ENCODE peak calls at places on chromosomes 6 and 20, in five cellular contexts. One of them, this sample, is unnamed.

GRCh38 chr6:154232013-154232920 is 124.3 kb downstream of the IPCEF1 start:
- DNase-seq in IMR-90: peak
- DNase-seq in psoas muscle: no peak
- DNase-seq in cardiac muscle cell: no peak
- DNase-seq in RPMI7951: peak
- DNase-seq in this sample: no peak

GRCh38 chr20:13223731-13224130 is 2.7 kb downstream of the ISM1 start:
- DNase-seq in IMR-90: no peak
- DNase-seq in psoas muscle: no peak
- DNase-seq in cardiac muscle cell: no peak
- DNase-seq in RPMI7951: no peak
- DNase-seq in this sample: no peak

GRCh38 chr6:5135783-5136376 is 50.7 kb downstream of the PPP1R3G start:
- DNase-seq in IMR-90: no peak
- DNase-seq in psoas muscle: no peak
- DNase-seq in cardiac muscle cell: peak
- DNase-seq in RPMI7951: peak
- DNase-seq in this sample: no peak

GRCh38 chr20:43247361-43247760 is 57.7 kb upstream of the PTPRT start:
- DNase-seq in IMR-90: no peak
- DNase-seq in psoas muscle: no peak
- DNase-seq in cardiac muscle cell: no peak
- DNase-seq in RPMI7951: no peak
- DNase-seq in this sample: no peak

GRCh38 chr6:52718535-52718934 is 44.7 kb downstream of the GSTA2 start:
- DNase-seq in IMR-90: peak
- DNase-seq in psoas muscle: no peak
- DNase-seq in cardiac muscle cell: peak
- DNase-seq in RPMI7951: no peak
- DNase-seq in this sample: peak

GRCh38 chr6:167799033-167799933 is 27.4 kb upstream of the AFDN start:
- DNase-seq in IMR-90: no peak
- DNase-seq in psoas muscle: peak
- DNase-seq in cardiac muscle cell: peak
- DNase-seq in RPMI7951: peak
- DNase-seq in this sample: peak

GRCh38 chr6:170374571-170375444 is 68.2 kb downstream of the FAM120B start:
- DNase-seq in IMR-90: peak
- DNase-seq in psoas muscle: no peak
- DNase-seq in cardiac muscle cell: peak
- DNase-seq in RPMI7951: no peak
- DNase-seq in this sample: no peak

GRCh38 chr6:44897286-44897685 is 430.8 kb upstream of the RUNX2 start:
- DNase-seq in IMR-90: no peak
- DNase-seq in psoas muscle: no peak
- DNase-seq in cardiac muscle cell: peak
- DNase-seq in RPMI7951: no peak
- DNase-seq in this sample: no peak

GRCh38 chr6:34201455-34202098 is 35.1 kb upstream of the HMGA1 start:
- DNase-seq in IMR-90: peak
- DNase-seq in psoas muscle: no peak
- DNase-seq in cardiac muscle cell: no peak
- DNase-seq in RPMI7951: no peak
- DNase-seq in this sample: no peak

GRCh38 chr20:37142708-37143107 is 36.4 kb upstream of the RPN2 start:
- DNase-seq in IMR-90: peak
- DNase-seq in psoas muscle: no peak
- DNase-seq in cardiac muscle cell: no peak
- DNase-seq in RPMI7951: no peak
- DNase-seq in this sample: no peak

GRCh38 chr6:166664135-166664534 is 37.1 kb upstream of the RPS6KA2 start:
- DNase-seq in IMR-90: peak
- DNase-seq in psoas muscle: no peak
- DNase-seq in cardiac muscle cell: peak
- DNase-seq in RPMI7951: no peak
- DNase-seq in this sample: peak